ENCODE peak calls at places on chromosome 19, in eight cellular contexts. O, L, H, B, J, K, W and P are unnamed samples.
A peak's percentile ranks its signal among the peaks of the same experiment; 100 is the strongest.

GRCh38 chr19:679418-680286 is 3.5 kb downstream of the FSTL3 start:
- DNase-seq in O (peak; percentile 57), L (peak; percentile 64), H (peak; percentile 93), B (no peak), J (no peak), K (no peak), W (peak; percentile 78), P (peak; percentile 41)

GRCh38 chr19:13079542-13079986 is 23.1 kb downstream of the LYL1 start:
- DNase-seq in O (peak; percentile 77), L (peak; percentile 80), H (peak; percentile 90), B (no peak), J (no peak), K (no peak), W (no peak), P (no peak)

GRCh38 chr19:45141203-45141900 is 19.4 kb downstream of the NKPD1 start:
- DNase-seq in O (no peak), L (no peak), H (no peak), B (no peak), J (no peak), K (no peak), W (no peak), P (no peak)

GRCh38 chr19:1676351-1677266 is 24.2 kb upstream of the TCF3 start:
- DNase-seq in O (no peak), L (no peak), H (no peak), B (no peak), J (no peak), K (no peak), W (no peak), P (no peak)

GRCh38 chr19:44530777-44531176 is 1.3 kb upstream of the CEACAM20 start:
- DNase-seq in O (no peak), L (no peak), H (no peak), B (no peak), J (no peak), K (no peak), W (no peak), P (no peak)

GRCh38 chr19:51372649-51373504 is at the start of gene NKG7:
- DNase-seq in O (no peak), L (no peak), H (no peak), B (no peak), J (peak; percentile 68), K (no peak), W (no peak), P (no peak)

GRCh38 chr19:35002037-35002535 is 2.0 kb downstream of the GRAMD1A start:
- DNase-seq in O (no peak), L (no peak), H (no peak), B (no peak), J (no peak), K (no peak), W (no peak), P (no peak)

GRCh38 chr19:35470128-35470527 is 20.1 kb downstream of the KRTDAP start:
- DNase-seq in O (no peak), L (no peak), H (no peak), B (no peak), J (no peak), K (no peak), W (no peak), P (no peak)

GRCh38 chr19:33832633-33833032 is 36.0 kb downstream of the KCTD15 start:
- DNase-seq in O (no peak), L (no peak), H (no peak), B (peak; percentile 21), J (no peak), K (no peak), W (no peak), P (no peak)

GRCh38 chr19:37998801-37999308 is 91.8 kb downstream of the SIPA1L3 start:
- DNase-seq in O (no peak), L (no peak), H (no peak), B (no peak), J (no peak), K (no peak), W (no peak), P (no peak)

GRCh38 chr19:17398902-17399527 is 5.0 kb upstream of the CCDC194 start:
- DNase-seq in O (no peak), L (no peak), H (no peak), B (no peak), J (no peak), K (no peak), W (no peak), P (no peak)

GRCh38 chr19:17025361-17025760 is 1.2 kb downstream of the CPAMD8 start:
- DNase-seq in O (no peak), L (no peak), H (no peak), B (no peak), J (no peak), K (no peak), W (no peak), P (no peak)

GRCh38 chr19:40945645-40946044 is 45.4 kb upstream of the CYP2B6 start:
- DNase-seq in O (no peak), L (no peak), H (no peak), B (no peak), J (no peak), K (no peak), W (no peak), P (no peak)

GRCh38 chr19:35268546-35269424 is at the start of gene USF2:
- DNase-seq in O (peak; percentile 78), L (peak; percentile 80), H (peak; percentile 89), B (no peak), J (no peak), K (no peak), W (peak; percentile 93), P (no peak)

GRCh38 chr19:50792246-50792851 is 2.1 kb downstream of the ACP4 start:
- DNase-seq in O (no peak), L (no peak), H (no peak), B (no peak), J (no peak), K (no peak), W (no peak), P (no peak)

GRCh38 chr19:1106841-1107654 is 3.3 kb downstream of the GPX4 start:
- DNase-seq in O (peak; percentile 48), L (peak; percentile 32), H (no peak), B (no peak), J (no peak), K (no peak), W (peak; percentile 86), P (no peak)

GRCh38 chr19:15296353-15296752 is 36.0 kb downstream of the BRD4 start:
- DNase-seq in O (no peak), L (no peak), H (peak; percentile 82), B (no peak), J (no peak), K (no peak), W (no peak), P (no peak)

GRCh38 chr19:11345122-11345752 is 831 bp downstream of the TMEM205 start:
- DNase-seq in O (no peak), L (no peak), H (no peak), B (no peak), J (no peak), K (no peak), W (no peak), P (no peak)

GRCh38 chr19:44758596-44758995 is 10.1 kb downstream of the BCL3 start:
- DNase-seq in O (no peak), L (no peak), H (peak; percentile 72), B (no peak), J (no peak), K (no peak), W (peak; percentile 76), P (no peak)

GRCh38 chr19:46610851-46611770 is 10.0 kb downstream of the CALM3 start:
- DNase-seq in O (no peak), L (peak; percentile 15), H (peak; percentile 56), B (no peak), J (no peak), K (no peak), W (no peak), P (peak; percentile 11)

GRCh38 chr19:54096642-54097106 is 3.9 kb downstream of the OSCAR start:
- DNase-seq in O (no peak), L (peak; percentile 42), H (peak; percentile 68), B (no peak), J (no peak), K (no peak), W (peak; percentile 79), P (peak; percentile 22)

GRCh38 chr19:51333836-51334460 is 8.0 kb downstream of the VSIG10L start:
- DNase-seq in O (no peak), L (no peak), H (no peak), B (no peak), J (no peak), K (no peak), W (peak; percentile 54), P (no peak)

GRCh38 chr19:51735759-51736449 is 12.1 kb upstream of the HAS1 start:
- DNase-seq in O (peak; percentile 50), L (peak; percentile 41), H (peak; percentile 83), B (no peak), J (no peak), K (no peak), W (no peak), P (peak; percentile 60)

GRCh38 chr19:6226444-6227155 is 53.2 kb downstream of the MLLT1 start:
- DNase-seq in O (no peak), L (no peak), H (no peak), B (no peak), J (no peak), K (no peak), W (no peak), P (no peak)
- H3K4me1 ChIP-seq in O (peaks cover 55% of the 10 kb centered on the region), L (no peaks in the 10 kb centered on the region), H (peaks cover 18% of the 10 kb centered on the region), B (peaks cover 23% of the 10 kb centered on the region), J (no peaks in the 10 kb centered on the region), K (no peaks in the 10 kb centered on the region), W (no peaks in the 10 kb centered on the region), P (peaks cover 14% of the 10 kb centered on the region)

DNA sequence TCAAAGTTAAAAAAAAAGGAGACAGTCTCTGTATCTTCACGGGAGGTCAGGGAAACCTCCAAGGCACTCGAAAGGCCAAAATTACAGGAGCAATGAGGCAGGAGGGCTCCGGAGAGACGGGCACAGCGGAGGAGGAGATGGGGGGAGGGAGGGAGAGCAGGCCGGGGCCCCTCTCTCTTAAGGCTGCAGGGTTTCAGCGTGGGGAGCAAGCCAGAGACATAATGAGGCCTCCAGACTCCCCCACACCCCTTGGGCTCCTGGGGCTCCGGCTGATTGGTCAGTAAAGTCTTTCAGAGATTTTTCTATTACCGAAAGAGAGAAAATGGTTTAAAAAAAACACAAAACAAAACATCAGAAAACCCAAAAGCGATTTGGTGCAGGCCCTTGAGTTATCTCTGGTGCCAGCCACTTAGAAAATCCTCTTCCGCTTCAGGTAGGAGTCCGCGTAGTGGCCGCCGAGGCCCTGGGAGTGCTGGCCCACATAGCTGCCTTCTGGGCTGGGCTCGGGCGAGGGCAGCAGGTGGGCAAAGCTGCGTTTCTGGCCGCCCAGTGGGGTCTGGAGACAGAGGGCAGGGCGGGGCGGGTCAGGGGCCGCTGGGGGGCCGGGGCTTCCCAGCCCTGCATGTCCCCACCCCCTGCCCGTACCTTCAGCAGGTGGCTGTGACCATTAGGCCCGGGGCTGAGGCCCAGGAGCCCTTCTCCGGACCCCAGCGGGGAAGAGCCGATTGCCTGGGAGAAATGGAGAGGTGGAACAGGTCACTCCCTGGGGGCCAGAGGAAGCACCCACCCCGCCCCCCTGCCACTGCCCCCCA is 1.4 kb upstream of the FDX2 start:
- DNase-seq in O (no peak), L (no peak), H (no peak), B (no peak), J (no peak), K (no peak), W (no peak), P (no peak)
- H3K27ac ChIP-seq in O (no peak overlapping the region), L (no peak overlapping the region), H (no peak overlapping the region), B (no peak overlapping the region), J (no peak overlapping the region), K (no peak overlapping the region), W (no peak overlapping the region), P (no peak overlapping the region)

GRCh38 chr19:3851254-3852176 is 17.3 kb downstream of the ZFR2 start:
- DNase-seq in O (no peak), L (no peak), H (no peak), B (no peak), J (no peak), K (no peak), W (no peak), P (no peak)
- TF ChIP-seq EP300 in O (no peak), L (no peak), H (no peak), B (no peak), J (no peak), K (no peak), W (no peak), P (no peak)

GRCh38 chr19:8456064-8456463 is 11.3 kb downstream of the HNRNPM start:
- DNase-seq in O (no peak), L (no peak), H (peak; percentile 59), B (no peak), J (no peak), K (no peak), W (peak; percentile 47), P (no peak)
- H3K4me1 ChIP-seq in O (peaks cover 95% of the 10 kb centered on the region), L (peaks cover 48% of the 10 kb centered on the region), H (peaks cover 96% of the 10 kb centered on the region), B (peaks cover 97% of the 10 kb centered on the region), J (peaks cover 13% of the 10 kb centered on the region), K (peaks cover 11% of the 10 kb centered on the region), W (peaks cover 86% of the 10 kb centered on the region), P (peaks cover 70% of the 10 kb centered on the region)